ENCODE peak calls at places on chromosome 5, in eight cellular contexts. T, B, R, C, J, N, S and U are unnamed samples.

GRCh38 chr5:138544171-138545134 is 1.4 kb upstream of the ETF1 start:
- DNase-seq in T (no peak), B (no peak), R (no peak), C (peak), J (peak), N (peak), S (no peak), U (no peak)

GRCh38 chr5:137310051-137310730 is 188.9 kb downstream of the SPOCK1 start:
- DNase-seq in T (no peak), B (no peak), R (no peak), C (peak), J (peak), N (no peak), S (no peak), U (no peak)

GRCh38 chr5:37717613-37718431 is 122.0 kb downstream of the GDNF start:
- DNase-seq in T (no peak), B (peak), R (no peak), C (peak), J (peak), N (no peak), S (peak), U (no peak)

GRCh38 chr5:71939452-71939932 is 167.8 kb upstream of the MAP1B start:
- DNase-seq in T (no peak), B (no peak), R (no peak), C (no peak), J (peak), N (peak), S (peak), U (no peak)

GRCh38 chr5:1506242-1507015 is 17.3 kb downstream of the LPCAT1 start:
- DNase-seq in T (no peak), B (no peak), R (no peak), C (no peak), J (no peak), N (no peak), S (no peak), U (no peak)

GRCh38 chr5:64625678-64626077 is 64.6 kb upstream of the SHISAL2B start:
- DNase-seq in T (no peak), B (no peak), R (no peak), C (peak), J (no peak), N (no peak), S (no peak), U (no peak)

GRCh38 chr5:104111622-104112021 is 549.0 kb upstream of the NUDT12 start:
- DNase-seq in T (no peak), B (no peak), R (no peak), C (no peak), J (no peak), N (no peak), S (no peak), U (no peak)

GRCh38 chr5:34503379-34504346 is 152.5 kb upstream of the RAI14 start:
- DNase-seq in T (peak), B (no peak), R (no peak), C (no peak), J (no peak), N (no peak), S (no peak), U (no peak)

GRCh38 chr5:74040065-74040551 is 414.1 kb downstream of the ARHGEF28 start:
- DNase-seq in T (no peak), B (no peak), R (no peak), C (peak), J (no peak), N (no peak), S (peak), U (no peak)

GRCh38 chr5:141517321-141517720 is 28.4 kb downstream of the PCDHGC5 start:
- DNase-seq in T (no peak), B (no peak), R (no peak), C (no peak), J (no peak), N (no peak), S (no peak), U (no peak)

GRCh38 chr5:65926276-65926761 is at the start of gene ERBIN:
- DNase-seq in T (peak), B (peak), R (no peak), C (peak), J (peak), N (peak), S (peak), U (peak)

GRCh38 chr5:10400411-10400810 is 41.3 kb upstream of the ROPN1L start:
- DNase-seq in T (no peak), B (no peak), R (no peak), C (no peak), J (no peak), N (no peak), S (no peak), U (no peak)

GRCh38 chr5:141635646-141636045 is 1.0 kb downstream of the HDAC3 start:
- DNase-seq in T (no peak), B (no peak), R (no peak), C (no peak), J (no peak), N (no peak), S (no peak), U (no peak)

GRCh38 chr5:1189269-1189668 is 12.1 kb upstream of the SLC6A19 start:
- DNase-seq in T (no peak), B (no peak), R (no peak), C (no peak), J (no peak), N (no peak), S (no peak), U (no peak)

GRCh38 chr5:171633776-171634470 is 151.7 kb upstream of the SMIM23 start:
- DNase-seq in T (no peak), B (no peak), R (no peak), C (no peak), J (no peak), N (no peak), S (no peak), U (no peak)